ENCODE peak calls at places on chromosomes 5 and 9, in five cellular contexts. O is activated CD4-positive, CD25-positive, alpha-beta regulatory T cell; D is fibroblast of lung; N is T follicular helper cell; G is GM20000. F is an unnamed sample.

GRCh38 chr9:479951-480350 is 265.3 kb downstream of the DOCK8 start:
- DNase-seq in O (no peak), D (no peak), N (no peak), G (no peak), F (no peak)

GRCh38 chr9:130156672-130157071 is 15.5 kb upstream of the NCS1 start:
- DNase-seq in O (no peak), D (no peak), N (no peak), G (no peak), F (no peak)

GRCh38 chr9:72856985-72857631 is 95.7 kb downstream of the ALDH1A1 start:
- DNase-seq in O (no peak), D (peak), N (no peak), G (peak), F (no peak)

GRCh38 chr9:121172726-121173487 is 28.8 kb downstream of the RAB14 start:
- DNase-seq in O (no peak), D (no peak), N (no peak), G (no peak), F (no peak)

GRCh38 chr5:40071870-40072269 is 607.8 kb upstream of the PTGER4 start:
- DNase-seq in O (no peak), D (peak), N (no peak), G (no peak), F (no peak)

GRCh38 chr5:43275391-43275790 is 37.8 kb downstream of the HMGCS1 start:
- DNase-seq in O (no peak), D (no peak), N (no peak), G (no peak), F (no peak)

GRCh38 chr5:150642991-150643710 is 2.7 kb downstream of the SYNPO start:
- DNase-seq in O (no peak), D (no peak), N (no peak), G (no peak), F (no peak)

GRCh38 chr9:124716795-124717194 is 54.3 kb downstream of the NR6A1 start:
- DNase-seq in O (no peak), D (peak), N (no peak), G (no peak), F (no peak)

GRCh38 chr9:80873861-80874260 is 815.5 kb downstream of the TLE1 start:
- DNase-seq in O (no peak), D (peak), N (no peak), G (no peak), F (no peak)

GRCh38 chr5:113047733-113048652 is 71.4 kb downstream of the DCP2 start:
- DNase-seq in O (no peak), D (no peak), N (no peak), G (peak), F (peak)

GRCh38 chr5:126531543-126532120 is 63.4 kb downstream of the ALDH7A1 start:
- DNase-seq in O (no peak), D (peak), N (no peak), G (no peak), F (no peak)

GRCh38 chr9:14769235-14769580 is 46.7 kb upstream of the CER1 start:
- DNase-seq in O (no peak), D (peak), N (no peak), G (peak), F (no peak)

GRCh38 chr5:161546463-161547301 is at the start of gene GABRB2:
- DNase-seq in O (no peak), D (peak), N (no peak), G (peak), F (no peak)

GRCh38 chr5:109863752-109864151 is 174.0 kb downstream of the MAN2A1 start:
- DNase-seq in O (no peak), D (peak), N (no peak), G (no peak), F (no peak)

GRCh38 chr9:132947751-132948150 is 3.3 kb upstream of the TSC1 start:
- DNase-seq in O (no peak), D (no peak), N (no peak), G (no peak), F (no peak)

GRCh38 chr9:36632892-36633291 is 60.2 kb downstream of the MELK start:
- DNase-seq in O (no peak), D (peak), N (no peak), G (no peak), F (no peak)

F was measured in GM12864.